ENCODE peak calls at places on chromosomes 12 and 14, in eight cellular contexts. V is transverse colon; C is germinal center; P is stimulated activated CD8-positive, alpha-beta memory T cell treated with anti-CD3 and anti-CD28 coated beads, Interleukin-4, amount 100 ng/mL, for 24 hours; K is AG09319; O is Daoy; G is M059J; L is posterior cingulate gyrus. Q is an unnamed sample.

GRCh38 chr12:106541201-106541600 is 41.6 kb upstream of the RFX4 start:
- DNase-seq in P (no peak), L (no peak), V (no peak), O (no peak), G (no peak), K (no peak), C (no peak), Q (no peak)

GRCh38 chr12:80590085-80590484 is 117.3 kb upstream of the MYF6 start:
- DNase-seq in L (no peak), K (no peak), V (no peak), P (no peak), O (no peak), C (no peak), G (peak; percentile 26), Q (no peak)

GRCh38 chr12:96108321-96108720 is 72.9 kb upstream of the LTA4H start:
- DNase-seq in O (peak; percentile 15), G (peak; percentile 7), V (peak; percentile 59), P (no peak), L (no peak), C (peak; percentile 36), K (no peak), Q (peak; percentile 66)

GRCh38 chr12:26867084-26867483 is 34.1 kb upstream of the ITPR2 start:
- DNase-seq in V (no peak), P (no peak), O (no peak), K (no peak), G (no peak), L (no peak), C (no peak), Q (no peak)

GRCh38 chr12:114682920-114683708 is 861 bp downstream of the TBX3 start:
- DNase-seq in G (no peak), K (no peak), L (no peak), V (peak; percentile 45), P (no peak), O (peak; percentile 48), C (no peak), Q (no peak)

GRCh38 chr14:36508418-36509051 is 11.5 kb downstream of the NKX2-1 start:
- DNase-seq in V (no peak), O (peak; percentile 58), C (no peak), L (peak; percentile 64), G (no peak), K (no peak), P (no peak), Q (no peak)

GRCh38 chr14:95307402-95308041 is 12.2 kb downstream of the CLMN start:
- DNase-seq in G (no peak), P (no peak), O (no peak), L (peak; percentile 89), V (no peak), K (no peak), C (no peak), Q (no peak)

GRCh38 chr14:103122578-103123127 is 608 bp upstream of the TNFAIP2 start:
- DNase-seq in K (no peak), L (peak; percentile 32), C (no peak), P (no peak), V (no peak), G (no peak), O (peak; percentile 78), Q (no peak)

GRCh38 chr14:67564236-67564635 is 31.1 kb downstream of the PLEKHH1 start:
- DNase-seq in V (no peak), L (peak; percentile 8), K (no peak), O (no peak), C (no peak), P (no peak), G (no peak), Q (peak; percentile 8)

GRCh38 chr12:101563197-101563596 is 31.6 kb upstream of the MYBPC1 start:
- DNase-seq in C (no peak), G (peak; percentile 4), V (no peak), P (no peak), L (no peak), K (no peak), O (peak; percentile 16), Q (no peak)

GRCh38 chr12:54030889-54031860 is 1.7 kb upstream of the HOXC5 start:
- DNase-seq in C (no peak), K (no peak), L (peak; percentile 73), P (no peak), V (no peak), O (no peak), G (no peak), Q (no peak)

GRCh38 chr14:103206023-103206481 is 82.8 kb downstream of the TNFAIP2 start:
- DNase-seq in C (no peak), P (no peak), V (no peak), K (no peak), O (no peak), G (no peak), L (no peak), Q (peak; percentile 75)

GRCh38 chr14:102799684-102800562 is 22.7 kb downstream of the TRAF3 start:
- DNase-seq in C (no peak), G (peak; percentile 84), O (no peak), K (peak; percentile 93), V (no peak), P (no peak), L (no peak), Q (no peak)

GRCh38 chr12:99627459-99627858 is 20.1 kb upstream of the GARIN6 start:
- DNase-seq in O (no peak), G (peak; percentile 9), L (no peak), C (no peak), V (no peak), K (no peak), P (no peak), Q (no peak)

GRCh38 chr14:27845241-27845850 is 921.2 kb upstream of the FOXG1 start:
- DNase-seq in V (no peak), P (no peak), K (no peak), L (peak; percentile 80), G (no peak), O (peak; percentile 75), C (no peak), Q (no peak)

Q was measured in sigmoid colon.